ENCODE peak calls at places on chromosomes 2 and 18, in seven cellular contexts. I is stimulated activated CD4-positive, alpha-beta T cell treated with anti-CD3 and anti-CD28 coated beads, TNF-alpha, amount 100 ng/mL, for 1 hour; S is ovary; K is Right ventricle myocardium superior; P is CD4-positive, CD25-positive, alpha-beta regulatory T cell; X is AG20443; D is NCI-H69. W is an unnamed sample.

GRCh38 chr2:171718720-171719119 is 31.5 kb downstream of the DYNC1I2 start:
- DNase-seq in D (no peak), I (no peak), X (no peak), S (no peak), K (no peak), P (no peak), W (no peak)

GRCh38 chr2:236743623-236744280 is 174.1 kb downstream of the ACKR3 start:
- DNase-seq in P (no peak), X (peak), S (no peak), D (no peak), K (no peak), I (no peak), W (no peak)

GRCh38 chr2:202278036-202278760 is 12.6 kb downstream of the NOP58 start:
- DNase-seq in X (peak), P (no peak), I (no peak), K (no peak), D (no peak), S (no peak), W (no peak)

GRCh38 chr2:222283634-222284033 is 15.2 kb downstream of the PAX3 start:
- DNase-seq in S (no peak), K (no peak), I (no peak), P (no peak), X (no peak), D (no peak), W (no peak)

GRCh38 chr2:189231719-189232323 is 52.3 kb upstream of the COL5A2 start:
- DNase-seq in X (no peak), I (no peak), K (no peak), P (no peak), S (no peak), D (no peak), W (no peak)

GRCh38 chr2:169086893-169087467 is 17.6 kb downstream of the DHRS9 start:
- DNase-seq in K (no peak), D (peak), S (no peak), X (no peak), I (no peak), P (no peak), W (no peak)

GRCh38 chr2:24871852-24872323 is 48.1 kb downstream of the ADCY3 start:
- DNase-seq in P (no peak), K (no peak), I (no peak), X (no peak), S (no peak), D (no peak), W (no peak)

GRCh38 chr2:52881606-52882005 is 886.0 kb upstream of the CHAC2 start:
- DNase-seq in X (no peak), D (no peak), S (no peak), I (no peak), K (no peak), P (no peak), W (no peak)

GRCh38 chr2:217331577-217332139 is 471.8 kb upstream of the TNP1 start:
- DNase-seq in D (no peak), I (no peak), K (no peak), P (no peak), X (peak), S (no peak), W (no peak)

GRCh38 chr2:20579866-20580265 is 71.0 kb downstream of the HS1BP3 start:
- DNase-seq in D (no peak), X (no peak), P (no peak), I (no peak), S (no peak), K (peak), W (peak)

GRCh38 chr2:84870306-84870705 is 10.6 kb downstream of the TRABD2A start:
- DNase-seq in P (no peak), I (no peak), X (no peak), K (no peak), S (no peak), D (no peak), W (no peak)

GRCh38 chr2:2739231-2739795 is 408.2 kb upstream of the MYT1L start:
- DNase-seq in I (no peak), S (no peak), P (no peak), D (no peak), K (no peak), X (no peak), W (no peak)

GRCh38 chr2:10350666-10351215 is 48.0 kb downstream of the HPCAL1 start:
- DNase-seq in K (no peak), X (no peak), I (no peak), D (no peak), S (no peak), P (no peak), W (no peak)

GRCh38 chr2:69559696-69560482 is 83.7 kb downstream of the AAK1 start:
- DNase-seq in I (no peak), P (no peak), D (peak), K (no peak), S (no peak), X (peak), W (no peak)

GRCh38 chr2:133504566-133505505 is 63.4 kb downstream of the NCKAP5 start:
- DNase-seq in S (peak), K (peak), I (no peak), X (peak), D (no peak), P (no peak), W (peak)

GRCh38 chr2:173568054-173568453 is 213.4 kb downstream of the CDCA7 start:
- DNase-seq in D (peak), X (no peak), P (no peak), S (no peak), K (peak), I (no peak), W (no peak)

GRCh38 chr2:147538088-147538487 is 306.7 kb upstream of the ACVR2A start:
- DNase-seq in P (no peak), I (no peak), K (no peak), D (no peak), S (no peak), X (peak), W (no peak)

GRCh38 chr2:73289304-73289703 is 4.0 kb downstream of the EGR4 start:
- DNase-seq in S (no peak), K (no peak), P (no peak), X (no peak), D (no peak), I (no peak), W (no peak)

GRCh38 chr18:35827275-35827929 is 145.1 kb upstream of the RMP24 start:
- DNase-seq in P (no peak), X (no peak), S (no peak), I (no peak), K (no peak), D (peak), W (no peak)

GRCh38 chr2:80026040-80026729 is 278.4 kb downstream of the LRRTM1 start:
- DNase-seq in S (no peak), K (no peak), I (no peak), X (no peak), P (no peak), D (no peak), W (no peak)

GRCh38 chr2:1864301-1864980 is 120.1 kb upstream of the PXDN start:
- DNase-seq in D (no peak), X (no peak), I (no peak), P (no peak), S (no peak), K (no peak), W (no peak)

GRCh38 chr18:8889479-8889878 is 184.1 kb downstream of the MTCL1 start:
- DNase-seq in K (no peak), X (peak), D (no peak), S (no peak), P (no peak), I (no peak), W (no peak)

GRCh38 chr2:162747974-162748373 is 90.6 kb downstream of the KCNH7 start:
- DNase-seq in S (no peak), K (no peak), X (no peak), P (no peak), I (no peak), D (peak), W (no peak)

GRCh38 chr18:45416168-45416567 is 199.1 kb upstream of the SLC14A2 start:
- DNase-seq in P (no peak), D (peak), S (no peak), I (no peak), X (no peak), K (no peak), W (no peak)